ENCODE peak calls at places on chromosomes 6 and 20, in ten cellular contexts. A is left lung; F is suprapubic skin; L is CD8-positive, alpha-beta T cell; T is IMR-90; V is endodermal cell; Y is spleen; Q is AG04450; O is psoas muscle; U is heart left ventricle. P is an unnamed sample.

GRCh38 chr20:63767456-63767855 is 27.9 kb downstream of the SLC2A4RG start:
- DNase-seq in A (peak; percentile 71), F (no peak), L (no peak), T (no peak), V (no peak), Y (no peak), Q (no peak), O (no peak), U (peak; percentile 76), P (no peak)

GRCh38 chr20:35991142-35991771 is 22.9 kb downstream of the CNBD2 start:
- DNase-seq in A (no peak), F (no peak), L (no peak), T (peak; percentile 34), V (peak; percentile 59), Y (peak; percentile 46), Q (no peak), O (no peak), U (no peak), P (no peak)

GRCh38 chr6:81718126-81718525 is 34.4 kb downstream of the TENT5A start:
- DNase-seq in A (no peak), F (no peak), L (no peak), T (no peak), V (no peak), Y (no peak), Q (no peak), O (no peak), U (no peak), P (no peak)

GRCh38 chr6:170212051-170212756 is 78.7 kb downstream of the DLL1 start:
- DNase-seq in A (no peak), F (peak; percentile 71), L (peak; percentile 41), T (no peak), V (peak; percentile 49), Y (peak; percentile 52), Q (no peak), O (no peak), U (no peak), P (no peak)

GRCh38 chr6:54621285-54621684 is 225.3 kb upstream of the FAM83B start:
- DNase-seq in A (no peak), F (no peak), L (no peak), T (no peak), V (peak; percentile 49), Y (no peak), Q (no peak), O (no peak), U (no peak), P (no peak)

GRCh38 chr6:18263561-18264337 is 581 bp downstream of the DEK start:
- DNase-seq in A (peak; percentile 90), F (no peak), L (peak; percentile 63), T (no peak), V (no peak), Y (peak; percentile 90), Q (no peak), O (peak; percentile 79), U (peak; percentile 81), P (no peak)

GRCh38 chr6:3433005-3433404 is 23.8 kb downstream of the SLC22A23 start:
- DNase-seq in A (no peak), F (no peak), L (no peak), T (no peak), V (no peak), Y (no peak), Q (no peak), O (no peak), U (no peak), P (no peak)

GRCh38 chr20:48197034-48197433 is 411.8 kb upstream of the SULF2 start:
- DNase-seq in A (no peak), F (no peak), L (no peak), T (no peak), V (no peak), Y (no peak), Q (no peak), O (no peak), U (peak; percentile 36), P (no peak)

GRCh38 chr6:126625019-126625418 is 285.1 kb downstream of the CENPW start:
- DNase-seq in A (no peak), F (no peak), L (no peak), T (peak; percentile 31), V (peak; percentile 81), Y (no peak), Q (peak; percentile 2), O (no peak), U (no peak), P (no peak)

GRCh38 chr6:126632271-126632670 is 292.4 kb downstream of the CENPW start:
- DNase-seq in A (no peak), F (no peak), L (no peak), T (no peak), V (no peak), Y (no peak), Q (no peak), O (no peak), U (no peak), P (no peak)

GRCh38 chr6:126631343-126631742 is 291.4 kb downstream of the CENPW start:
- DNase-seq in A (no peak), F (no peak), L (no peak), T (no peak), V (no peak), Y (no peak), Q (no peak), O (no peak), U (no peak), P (peak; percentile 18)

GRCh38 chr6:126633362-126633761 is 293.4 kb downstream of the CENPW start:
- DNase-seq in A (no peak), F (no peak), L (no peak), T (no peak), V (no peak), Y (no peak), Q (no peak), O (no peak), U (no peak), P (no peak)

GRCh38 chr6:126628125-126628524 is 288.2 kb downstream of the CENPW start:
- DNase-seq in A (no peak), F (no peak), L (no peak), T (no peak), V (peak; percentile 66), Y (no peak), Q (no peak), O (no peak), U (no peak), P (no peak)
- TF ChIP-seq CTCF in A (no peak), F (no peak), L (no peak), T (no peak), V (peak; percentile 66), Y (no peak), Q (no peak), O (no peak), U (no peak), P (no peak)

GRCh38 chr6:10884245-10884972 is 2.4 kb upstream of the SYCP2L start:
- DNase-seq in A (no peak), F (no peak), L (no peak), T (no peak), V (no peak), Y (no peak), Q (no peak), O (no peak), U (no peak), P (no peak)

GRCh38 chr6:10882654-10883053 is 813 bp upstream of the GCM2 start:
- DNase-seq in A (no peak), F (no peak), L (no peak), T (no peak), V (peak; percentile 79), Y (no peak), Q (no peak), O (no peak), U (no peak), P (no peak)

GRCh38 chr6:10880366-10880765 is 1.5 kb downstream of the GCM2 start:
- DNase-seq in A (no peak), F (no peak), L (no peak), T (no peak), V (no peak), Y (no peak), Q (no peak), O (no peak), U (no peak), P (no peak)

DNA sequence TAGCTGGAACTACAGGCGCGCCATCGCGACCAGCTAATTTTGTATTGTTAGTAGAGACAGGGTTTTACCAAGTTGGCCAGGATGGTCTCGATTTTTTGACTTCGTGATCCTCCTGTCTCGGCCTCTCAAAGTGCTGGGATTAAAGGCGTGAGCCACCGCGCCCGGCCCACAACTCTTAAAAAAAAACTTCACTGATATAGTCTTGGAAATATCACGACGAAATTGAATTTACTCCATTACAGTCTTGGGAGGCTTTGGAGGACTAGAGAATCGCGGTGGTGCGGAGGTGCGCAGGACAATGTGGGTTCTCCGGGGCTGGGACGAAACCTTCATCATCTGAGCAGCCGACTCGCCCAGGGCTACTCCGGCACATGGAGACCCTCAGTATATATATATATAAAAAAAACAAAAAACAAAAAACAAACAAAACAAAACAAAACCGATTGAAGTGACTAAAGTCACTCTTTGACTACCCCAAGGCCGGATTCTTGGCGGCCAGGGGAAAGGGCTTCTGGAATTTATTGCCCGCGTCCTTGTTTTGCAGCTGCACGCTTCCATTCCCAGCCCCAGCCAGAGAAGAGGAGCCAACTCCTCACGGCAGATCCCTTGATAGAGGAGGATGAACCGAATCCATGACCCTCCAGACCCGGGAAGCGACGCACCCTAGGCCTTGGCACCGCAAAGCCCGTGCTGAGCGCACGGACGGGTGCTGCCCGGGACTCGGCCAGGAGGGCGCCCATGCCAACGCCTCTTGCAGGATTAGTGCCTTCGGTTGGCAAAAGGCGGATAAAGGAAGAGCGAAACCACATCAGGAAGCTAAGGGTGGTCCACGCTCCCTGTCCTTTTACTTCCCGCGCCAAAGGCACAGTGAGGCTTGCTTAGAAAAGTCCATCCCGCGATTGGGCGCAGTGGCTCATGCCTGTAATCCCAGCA is 1.7 kb upstream of the GCM2 start:
- DNase-seq in A (no peak), F (no peak), L (no peak), T (no peak), V (peak; percentile 57), Y (no peak), Q (no peak), O (no peak), U (no peak), P (no peak)
- H3K4me3 ChIP-seq in A (no peak overlapping the region), F (peak overlapping the region; percentile 19), L (no peak overlapping the region), T (no peak overlapping the region), V (no peak overlapping the region), Y (no peak overlapping the region), Q (no peak overlapping the region), O (no peak overlapping the region), U (no peak overlapping the region), P (no peak overlapping the region)

GRCh38 chr20:46333136-46333991 is 25.1 kb upstream of the CDH22 start:
- DNase-seq in A (no peak), F (no peak), L (no peak), T (no peak), V (no peak), Y (no peak), Q (no peak), O (peak; percentile 43), U (no peak), P (no peak)

GRCh38 chr20:46341374-46342044 is 33.2 kb upstream of the CDH22 start:
- DNase-seq in A (no peak), F (no peak), L (no peak), T (no peak), V (no peak), Y (no peak), Q (no peak), O (no peak), U (peak; percentile 43), P (no peak)

GRCh38 chr20:46334423-46334978 is 26.2 kb upstream of the CDH22 start:
- DNase-seq in A (no peak), F (no peak), L (no peak), T (no peak), V (no peak), Y (no peak), Q (no peak), O (no peak), U (no peak), P (no peak)

GRCh38 chr20:46332373-46333135 is 24.3 kb upstream of the CDH22 start:
- DNase-seq in A (no peak), F (no peak), L (no peak), T (no peak), V (no peak), Y (no peak), Q (no peak), O (no peak), U (no peak), P (no peak)

GRCh38 chr20:46336735-46337134 is 28.4 kb upstream of the CDH22 start:
- DNase-seq in A (no peak), F (no peak), L (no peak), T (no peak), V (no peak), Y (no peak), Q (no peak), O (no peak), U (no peak), P (no peak)
- H3K27me3 ChIP-seq in A (peaks cover 30% of the 10 kb centered on the region), F (peaks cover 61% of the 10 kb centered on the region), L (peaks cover 4% of the 10 kb centered on the region), T (peaks cover 71% of the 10 kb centered on the region), V (peaks cover 4% of the 10 kb centered on the region), Y (peaks cover 27% of the 10 kb centered on the region), Q (peaks cover 81% of the 10 kb centered on the region), O (no peaks in the 10 kb centered on the region), U (peaks cover 40% of the 10 kb centered on the region), P (peaks cover 45% of the 10 kb centered on the region)

GRCh38 chr6:29942275-29943052 is at the start of gene HLA-A:
- DNase-seq in A (peak; percentile 93), F (peak; percentile 98), L (peak; percentile 95), T (peak; percentile 95), V (peak; percentile 95), Y (peak; percentile 94), Q (peak; percentile 84), O (peak; percentile 91), U (peak; percentile 95), P (peak; percentile 81)
- TF ChIP-seq CTCF in A (no peak), F (no peak), L (no peak), T (no peak), V (no peak), Y (no peak), Q (no peak), O (no peak), U (no peak), P (no peak)

P was measured in BJ.